ENCODE peak calls at places on chromosomes 6 and 20, in five cellular contexts. One of them, this sample, is unnamed. For H3K4me1, the result is how much of the 10 kb centered on the place peaks cover.

GRCh38 chr6:111888928-111889696 is 15.9 kb upstream of the FYN start:
- DNase-seq in neural progenitor cell: peak
- DNase-seq in fibroblast of lung: no peak
- DNase-seq in hepatocyte: peak
- DNase-seq in endothelial cell of umbilical vein: peak
- DNase-seq in this sample: peak

GRCh38 chr6:5584072-5584471 is 322.8 kb downstream of the FARS2 start:
- DNase-seq in endothelial cell of umbilical vein: no peak
- DNase-seq in hepatocyte: no peak
- DNase-seq in fibroblast of lung: peak
- DNase-seq in neural progenitor cell: no peak
- DNase-seq in this sample: peak

GRCh38 chr6:137156650-137157049 is 16.8 kb downstream of the IL22RA2 start:
- DNase-seq in endothelial cell of umbilical vein: no peak
- DNase-seq in hepatocyte: no peak
- DNase-seq in neural progenitor cell: no peak
- DNase-seq in fibroblast of lung: no peak
- DNase-seq in this sample: no peak

GRCh38 chr20:43603124-43603523 is 12.4 kb downstream of the IFT52 start:
- DNase-seq in fibroblast of lung: no peak
- DNase-seq in hepatocyte: no peak
- DNase-seq in neural progenitor cell: no peak
- DNase-seq in endothelial cell of umbilical vein: no peak
- DNase-seq in this sample: no peak

GRCh38 chr20:60209048-60209447 is 250.8 kb downstream of the CDH26 start:
- DNase-seq in hepatocyte: no peak
- DNase-seq in neural progenitor cell: no peak
- DNase-seq in fibroblast of lung: no peak
- DNase-seq in endothelial cell of umbilical vein: no peak
- DNase-seq in this sample: no peak

GRCh38 chr20:58006346-58007316 is 221.8 kb downstream of the ANKRD60 start:
- DNase-seq in fibroblast of lung: no peak
- DNase-seq in neural progenitor cell: no peak
- DNase-seq in endothelial cell of umbilical vein: no peak
- DNase-seq in hepatocyte: no peak
- DNase-seq in this sample: no peak

GRCh38 chr20:61299088-61299487 is 47.0 kb downstream of the CDH4 start:
- DNase-seq in endothelial cell of umbilical vein: no peak
- DNase-seq in neural progenitor cell: no peak
- DNase-seq in hepatocyte: no peak
- DNase-seq in fibroblast of lung: no peak
- DNase-seq in this sample: no peak

GRCh38 chr6:12393100-12393499 is 102.9 kb downstream of the EDN1 start:
- DNase-seq in fibroblast of lung: no peak
- DNase-seq in hepatocyte: no peak
- DNase-seq in endothelial cell of umbilical vein: peak
- DNase-seq in neural progenitor cell: no peak
- DNase-seq in this sample: no peak

GRCh38 chr6:144931172-144932035 is 646.3 kb downstream of the UTRN start:
- DNase-seq in neural progenitor cell: peak
- DNase-seq in hepatocyte: peak
- DNase-seq in endothelial cell of umbilical vein: peak
- DNase-seq in fibroblast of lung: peak
- DNase-seq in this sample: peak

GRCh38 chr6:4805553-4806307 is 29.5 kb downstream of the CDYL start:
- DNase-seq in endothelial cell of umbilical vein: peak
- DNase-seq in hepatocyte: peak
- DNase-seq in fibroblast of lung: peak
- DNase-seq in neural progenitor cell: peak
- DNase-seq in this sample: peak

GRCh38 chr6:1125297-1125696 is 186.6 kb upstream of the FOXQ1 start:
- DNase-seq in fibroblast of lung: no peak
- DNase-seq in neural progenitor cell: no peak
- DNase-seq in endothelial cell of umbilical vein: no peak
- DNase-seq in hepatocyte: no peak
- DNase-seq in this sample: no peak

GRCh38 chr6:161061576-161061975 is 70.0 kb downstream of the MAP3K4 start:
- DNase-seq in endothelial cell of umbilical vein: no peak
- DNase-seq in hepatocyte: no peak
- DNase-seq in fibroblast of lung: no peak
- DNase-seq in neural progenitor cell: no peak
- DNase-seq in this sample: no peak

GRCh38 chr6:136225496-136225895 is 24.6 kb downstream of the MTFR2 start:
- DNase-seq in fibroblast of lung: no peak
- DNase-seq in neural progenitor cell: no peak
- DNase-seq in endothelial cell of umbilical vein: no peak
- DNase-seq in hepatocyte: peak
- DNase-seq in this sample: no peak

GRCh38 chr6:107320126-107320525 is 139.2 kb downstream of the PDSS2 start:
- DNase-seq in fibroblast of lung: peak
- DNase-seq in hepatocyte: no peak
- DNase-seq in endothelial cell of umbilical vein: peak
- DNase-seq in neural progenitor cell: no peak
- DNase-seq in this sample: peak

GRCh38 chr6:156949376-156949775 is 172.2 kb downstream of the ARID1B start:
- DNase-seq in endothelial cell of umbilical vein: peak
- DNase-seq in neural progenitor cell: no peak
- DNase-seq in hepatocyte: peak
- DNase-seq in fibroblast of lung: peak
- DNase-seq in this sample: peak

GRCh38 chr20:58103517-58103904 is 124.9 kb downstream of the ANKRD60 start:
- DNase-seq in fibroblast of lung: no peak
- DNase-seq in hepatocyte: no peak
- DNase-seq in neural progenitor cell: no peak
- DNase-seq in endothelial cell of umbilical vein: no peak
- DNase-seq in this sample: no peak

GRCh38 chr6:106540907-106541306 is 88.4 kb downstream of the RTN4IP1 start:
- DNase-seq in hepatocyte: no peak
- DNase-seq in endothelial cell of umbilical vein: no peak
- DNase-seq in fibroblast of lung: peak
- DNase-seq in neural progenitor cell: no peak
- DNase-seq in this sample: peak

GRCh38 chr20:32667030-32667429 is 6.7 kb downstream of the C20orf203 start:
- DNase-seq in endothelial cell of umbilical vein: no peak
- DNase-seq in hepatocyte: no peak
- DNase-seq in neural progenitor cell: no peak
- DNase-seq in fibroblast of lung: no peak
- DNase-seq in this sample: no peak

GRCh38 chr6:15416932-15417509 is 171.2 kb downstream of the JARID2 start:
- DNase-seq in hepatocyte: no peak
- DNase-seq in neural progenitor cell: no peak
- DNase-seq in fibroblast of lung: no peak
- DNase-seq in endothelial cell of umbilical vein: no peak
- DNase-seq in this sample: no peak

GRCh38 chr6:56378966-56379608 is 131.7 kb upstream of the COL21A1 start:
- DNase-seq in endothelial cell of umbilical vein: no peak
- DNase-seq in hepatocyte: no peak
- DNase-seq in fibroblast of lung: no peak
- DNase-seq in neural progenitor cell: no peak
- DNase-seq in this sample: no peak

GRCh38 chr6:53048431-53049195 is 16.6 kb upstream of the FBXO9 start:
- DNase-seq in fibroblast of lung: peak
- DNase-seq in endothelial cell of umbilical vein: peak
- DNase-seq in hepatocyte: no peak
- DNase-seq in neural progenitor cell: no peak
- DNase-seq in this sample: peak

GRCh38 chr6:154960299-154960796 is 34.8 kb upstream of the TIAM2 start:
- DNase-seq in endothelial cell of umbilical vein: no peak
- DNase-seq in hepatocyte: peak
- DNase-seq in neural progenitor cell: no peak
- DNase-seq in fibroblast of lung: no peak
- DNase-seq in this sample: no peak

GRCh38 chr6:155483858-155484257 is 28.2 kb upstream of the NOX3 start:
- DNase-seq in hepatocyte: no peak
- DNase-seq in endothelial cell of umbilical vein: no peak
- DNase-seq in fibroblast of lung: peak
- DNase-seq in neural progenitor cell: no peak
- DNase-seq in this sample: peak

GRCh38 chr6:68343901-68344300 is 291.2 kb upstream of the ADGRB3 start:
- DNase-seq in hepatocyte: peak
- DNase-seq in endothelial cell of umbilical vein: no peak
- DNase-seq in neural progenitor cell: peak
- DNase-seq in fibroblast of lung: peak
- DNase-seq in this sample: peak

GRCh38 chr20:49615401-49616153 is 47.6 kb upstream of the PTGIS start:
- DNase-seq in hepatocyte: no peak
- DNase-seq in neural progenitor cell: no peak
- DNase-seq in fibroblast of lung: peak
- DNase-seq in endothelial cell of umbilical vein: no peak
- DNase-seq in this sample: no peak

GRCh38 chr6:140445474-140446004 is 1071.1 kb upstream of the CITED2 start:
- DNase-seq in neural progenitor cell: no peak
- DNase-seq in fibroblast of lung: peak
- DNase-seq in endothelial cell of umbilical vein: peak
- DNase-seq in hepatocyte: no peak
- DNase-seq in this sample: peak

GRCh38 chr6:155461636-155462035 is 6.0 kb upstream of the NOX3 start:
- DNase-seq in hepatocyte: no peak
- DNase-seq in neural progenitor cell: no peak
- DNase-seq in endothelial cell of umbilical vein: no peak
- DNase-seq in fibroblast of lung: peak
- DNase-seq in this sample: peak

GRCh38 chr6:20198764-20199174 is 13.5 kb downstream of the MBOAT1 start:
- DNase-seq in hepatocyte: peak
- DNase-seq in neural progenitor cell: no peak
- DNase-seq in fibroblast of lung: no peak
- DNase-seq in endothelial cell of umbilical vein: no peak
- DNase-seq in this sample: no peak
- H3K4me1 ChIP-seq in hepatocyte: under half
- H3K4me1 ChIP-seq in neural progenitor cell: under half
- H3K4me1 ChIP-seq in fibroblast of lung: under half
- H3K4me1 ChIP-seq in endothelial cell of umbilical vein: under half
- H3K4me1 ChIP-seq in this sample: under half

DNA sequence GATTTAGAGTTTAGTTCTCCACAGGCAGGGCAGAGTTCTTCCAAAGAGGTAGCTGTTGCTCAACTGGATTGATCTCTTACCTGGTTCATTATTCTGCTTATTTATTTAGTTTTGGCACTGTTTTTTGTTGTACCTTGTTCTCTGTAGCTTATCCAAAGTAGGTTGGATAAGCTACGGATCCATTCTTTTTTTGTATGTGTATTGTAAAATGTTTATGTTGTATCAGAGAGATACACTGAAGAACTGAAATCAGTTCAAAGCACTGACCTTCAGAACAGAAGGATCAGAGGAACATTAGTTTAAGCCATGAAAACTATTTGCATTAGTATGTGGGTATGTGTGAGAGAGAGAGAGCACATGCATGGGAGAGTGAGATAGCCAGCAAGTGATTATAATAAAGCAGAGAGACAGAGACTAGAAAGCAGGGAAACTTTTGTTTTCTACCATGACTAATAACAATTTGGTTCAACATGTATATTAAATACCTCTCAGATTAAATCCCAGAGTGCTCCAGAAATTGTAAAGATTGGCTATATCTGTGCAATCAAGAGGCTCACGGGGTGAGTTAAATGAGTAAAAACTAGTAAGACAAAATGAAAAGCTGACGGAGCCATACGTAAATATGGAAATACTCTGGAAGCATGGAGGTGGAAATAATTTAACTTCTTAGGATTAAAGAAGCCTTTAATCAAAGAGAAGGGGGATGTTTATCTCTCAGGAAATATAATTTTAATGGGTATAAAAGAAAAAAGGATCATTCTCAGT is 40.2 kb downstream of the ITCH start:
- DNase-seq in fibroblast of lung: no peak
- DNase-seq in endothelial cell of umbilical vein: no peak
- DNase-seq in neural progenitor cell: no peak
- DNase-seq in hepatocyte: no peak
- DNase-seq in this sample: no peak
- H3K4me3 ChIP-seq in fibroblast of lung: no peak
- H3K4me3 ChIP-seq in endothelial cell of umbilical vein: no peak
- H3K4me3 ChIP-seq in neural progenitor cell: no peak
- H3K4me3 ChIP-seq in hepatocyte: no peak
- H3K4me3 ChIP-seq in this sample: no peak

GRCh38 chr20:47496118-47496517 is 5.6 kb upstream of the NCOA3 start:
- DNase-seq in hepatocyte: no peak
- DNase-seq in endothelial cell of umbilical vein: no peak
- DNase-seq in fibroblast of lung: no peak
- DNase-seq in neural progenitor cell: no peak
- DNase-seq in this sample: no peak

GRCh38 chr20:47501117-47501482 is 587 bp upstream of the NCOA3 start:
- DNase-seq in endothelial cell of umbilical vein: no peak
- DNase-seq in hepatocyte: no peak
- DNase-seq in fibroblast of lung: peak
- DNase-seq in neural progenitor cell: no peak
- DNase-seq in this sample: peak

GRCh38 chr20:47499053-47499452 is 2.6 kb upstream of the NCOA3 start:
- DNase-seq in fibroblast of lung: no peak
- DNase-seq in hepatocyte: no peak
- DNase-seq in endothelial cell of umbilical vein: no peak
- DNase-seq in neural progenitor cell: no peak
- DNase-seq in this sample: no peak

GRCh38 chr20:47500554-47500953 is 1.1 kb upstream of the NCOA3 start:
- DNase-seq in neural progenitor cell: no peak
- DNase-seq in hepatocyte: no peak
- DNase-seq in fibroblast of lung: no peak
- DNase-seq in endothelial cell of umbilical vein: no peak
- DNase-seq in this sample: no peak

DNA sequence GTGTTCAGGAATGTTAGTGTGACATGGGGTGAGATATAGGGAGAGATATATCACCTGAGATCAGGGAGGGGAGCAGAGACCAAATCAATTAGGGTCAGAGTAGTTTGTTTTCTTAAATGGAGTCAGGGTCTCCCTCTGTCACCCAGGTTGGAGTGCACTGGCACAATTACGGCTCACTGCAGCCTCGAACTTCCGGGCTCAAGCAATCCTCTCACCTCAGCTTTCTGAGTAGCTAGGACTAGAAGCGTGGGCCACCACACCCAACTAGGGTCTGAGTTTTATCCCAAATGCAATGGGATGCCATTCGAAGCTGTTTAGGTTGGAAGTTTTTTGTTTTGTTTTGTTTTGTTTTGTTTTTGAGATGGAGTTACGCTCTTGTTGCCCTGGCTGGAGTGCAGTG is 3.1 kb upstream of the NCOA3 start:
- DNase-seq in neural progenitor cell: no peak
- DNase-seq in endothelial cell of umbilical vein: no peak
- DNase-seq in hepatocyte: no peak
- DNase-seq in fibroblast of lung: no peak
- DNase-seq in this sample: no peak
- H3K4me1 ChIP-seq in neural progenitor cell: under half
- H3K4me1 ChIP-seq in endothelial cell of umbilical vein: under half
- H3K4me1 ChIP-seq in hepatocyte: under half
- H3K4me1 ChIP-seq in fibroblast of lung: under half
- H3K4me1 ChIP-seq in this sample: under half

GRCh38 chr6:7918403-7918802 is 7.8 kb upstream of the TXNDC5 start:
- DNase-seq in neural progenitor cell: no peak
- DNase-seq in hepatocyte: no peak
- DNase-seq in endothelial cell of umbilical vein: no peak
- DNase-seq in fibroblast of lung: no peak
- DNase-seq in this sample: no peak

GRCh38 chr6:7914991-7915789 is 4.6 kb upstream of the TXNDC5 start:
- DNase-seq in hepatocyte: no peak
- DNase-seq in fibroblast of lung: peak
- DNase-seq in neural progenitor cell: no peak
- DNase-seq in endothelial cell of umbilical vein: peak
- DNase-seq in this sample: peak

GRCh38 chr6:7917729-7918128 is 7.1 kb upstream of the TXNDC5 start:
- DNase-seq in fibroblast of lung: no peak
- DNase-seq in neural progenitor cell: no peak
- DNase-seq in endothelial cell of umbilical vein: no peak
- DNase-seq in hepatocyte: no peak
- DNase-seq in this sample: no peak

GRCh38 chr6:7914311-7914710 is 3.7 kb upstream of the TXNDC5 start:
- DNase-seq in fibroblast of lung: no peak
- DNase-seq in neural progenitor cell: no peak
- DNase-seq in endothelial cell of umbilical vein: no peak
- DNase-seq in hepatocyte: no peak
- DNase-seq in this sample: no peak

GRCh38 chr6:7916959-7917358 is 6.4 kb upstream of the TXNDC5 start:
- DNase-seq in hepatocyte: no peak
- DNase-seq in fibroblast of lung: no peak
- DNase-seq in neural progenitor cell: no peak
- DNase-seq in endothelial cell of umbilical vein: no peak
- DNase-seq in this sample: no peak
- H3K4me3 ChIP-seq in hepatocyte: no peak
- H3K4me3 ChIP-seq in fibroblast of lung: no peak
- H3K4me3 ChIP-seq in neural progenitor cell: no peak
- H3K4me3 ChIP-seq in endothelial cell of umbilical vein: no peak
- H3K4me3 ChIP-seq in this sample: no peak